ENCODE peak calls at places on chromosome 17, in five cellular contexts. H is H1, F is GM12878, I is K562, X is HepG2. M is an unnamed sample.
A peak's percentile ranks its signal among the peaks of the same experiment; 100 is the strongest.

GRCh38 chr17:20043034-20043433 is 33.9 kb downstream of the SPECC1 start:
- DNase-seq in X (no peak), I (no peak), H (no peak), F (no peak), M (no peak)

GRCh38 chr17:32558328-32558955 is 71.6 kb downstream of the CDK5R1 start:
- DNase-seq in H (no peak), I (peak; percentile 23), F (peak; percentile 51), X (no peak), M (no peak)

GRCh38 chr17:17728550-17729251 is 47.4 kb downstream of the RAI1 start:
- DNase-seq in X (no peak), H (no peak), I (no peak), F (no peak), M (no peak)

GRCh38 chr17:1490643-1491405 is 1.7 kb downstream of the MYO1C start:
- DNase-seq in F (no peak), X (peak; percentile 35), I (peak; percentile 82), H (no peak), M (peak; percentile 90)

GRCh38 chr17:50943575-50943933 is 77.4 kb upstream of the TOB1 start:
- DNase-seq in I (no peak), X (no peak), F (no peak), H (no peak), M (peak; percentile 78)

GRCh38 chr17:18364166-18364565 is 816 bp upstream of the SHMT1 start:
- DNase-seq in H (no peak), F (no peak), X (no peak), I (no peak), M (no peak)

GRCh38 chr17:46193246-46193625 is at the start of gene KANSL1:
- DNase-seq in F (no peak), H (peak; percentile 84), I (peak; percentile 97), X (peak; percentile 87), M (peak; percentile 99)

GRCh38 chr17:43578699-43579569 is 32.8 kb upstream of the ETV4 start:
- DNase-seq in F (peak; percentile 74), I (no peak), X (peak; percentile 46), H (no peak), M (peak; percentile 48)

GRCh38 chr17:1060991-1061390 is 64.1 kb downstream of the TIMM22 start:
- DNase-seq in X (no peak), I (peak; percentile 13), F (no peak), H (no peak), M (no peak)

GRCh38 chr17:42679492-42680330 is 1.9 kb downstream of the CCR10 start:
- DNase-seq in I (peak; percentile 76), H (no peak), X (no peak), F (no peak), M (peak; percentile 86)

GRCh38 chr17:77332034-77332971 is 191.5 kb downstream of the SEC14L1 start:
- DNase-seq in H (no peak), F (no peak), I (no peak), X (no peak), M (no peak)

GRCh38 chr17:7684856-7685532 is 2.3 kb downstream of the TP53 start:
- DNase-seq in F (no peak), H (no peak), I (no peak), X (no peak), M (no peak)

GRCh38 chr17:66904760-66905637 is 59.5 kb upstream of the CACNG4 start:
- DNase-seq in I (no peak), H (no peak), F (no peak), X (peak; percentile 43), M (peak; percentile 81)

GRCh38 chr17:79039171-79039570 is 15.2 kb downstream of the C1QTNF1 start:
- DNase-seq in I (no peak), F (no peak), H (no peak), X (no peak), M (no peak)

GRCh38 chr17:19676901-19677300 is 28.4 kb downstream of the ALDH3A2 start:
- DNase-seq in I (no peak), X (no peak), H (no peak), F (no peak), M (no peak)

GRCh38 chr17:21513012-21513570 is 136.9 kb downstream of the KCNJ12 start:
- DNase-seq in X (peak; percentile 64), F (no peak), I (peak; percentile 81), H (peak; percentile 27), M (peak; percentile 94)

GRCh38 chr17:41773190-41773588 is 13.3 kb downstream of the JUP start:
- DNase-seq in I (no peak), F (no peak), H (no peak), X (peak; percentile 79), M (peak; percentile 71)

GRCh38 chr17:67376509-67376891 is 581 bp upstream of the PITPNC1 start:
- DNase-seq in I (no peak), X (no peak), H (no peak), F (no peak), M (no peak)

DNA sequence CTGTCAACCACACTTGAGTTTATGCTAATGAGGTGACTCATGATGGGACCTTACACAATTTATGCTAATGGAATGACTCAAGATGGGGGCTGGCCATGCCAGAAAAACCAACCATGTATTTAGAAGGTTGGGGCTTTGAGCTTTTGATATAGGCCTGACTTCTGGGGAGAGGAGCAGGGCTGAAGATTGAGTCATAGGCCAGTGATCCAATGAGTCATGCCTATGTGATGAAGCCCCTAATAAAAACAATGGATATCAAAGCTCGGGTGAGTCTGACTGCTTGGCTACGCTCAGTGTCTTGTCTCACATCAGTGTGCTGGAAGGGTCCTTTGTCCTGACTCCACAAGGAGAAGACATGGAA is 7.3 kb downstream of the MFSD6L start:
- DNase-seq in H (no peak), F (no peak), I (no peak), X (no peak), M (no peak)
- TF ChIP-seq GABPA in H (no peak), F (no peak), I (no peak), X (no peak), M (no peak)

DNA sequence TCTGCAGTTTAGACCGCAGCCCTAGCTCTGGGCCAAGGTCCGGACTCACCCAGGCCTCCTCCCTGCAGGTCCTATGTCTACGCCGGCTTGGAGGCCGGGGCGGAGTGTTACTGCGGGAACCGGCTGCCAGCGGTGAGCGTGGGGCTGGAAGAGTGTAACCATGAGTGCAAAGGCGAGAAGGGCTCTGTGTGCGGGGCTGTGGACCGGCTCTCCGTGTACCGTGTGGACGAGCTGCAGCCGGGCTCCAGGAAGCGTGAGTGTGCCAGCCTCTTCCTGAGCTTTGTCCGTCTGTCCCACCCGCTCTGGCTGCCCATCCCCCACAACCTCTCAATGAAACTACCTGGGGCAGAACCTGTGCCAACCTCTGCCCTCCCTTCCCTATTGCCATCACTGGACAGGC is 20.1 kb downstream of the WSCD1 start:
- DNase-seq in H (no peak), X (no peak), I (no peak), F (no peak), M (no peak)
- TF ChIP-seq SIN3A in H (no peak), X (no peak), I (no peak), F (no peak), M (no peak)

DNA sequence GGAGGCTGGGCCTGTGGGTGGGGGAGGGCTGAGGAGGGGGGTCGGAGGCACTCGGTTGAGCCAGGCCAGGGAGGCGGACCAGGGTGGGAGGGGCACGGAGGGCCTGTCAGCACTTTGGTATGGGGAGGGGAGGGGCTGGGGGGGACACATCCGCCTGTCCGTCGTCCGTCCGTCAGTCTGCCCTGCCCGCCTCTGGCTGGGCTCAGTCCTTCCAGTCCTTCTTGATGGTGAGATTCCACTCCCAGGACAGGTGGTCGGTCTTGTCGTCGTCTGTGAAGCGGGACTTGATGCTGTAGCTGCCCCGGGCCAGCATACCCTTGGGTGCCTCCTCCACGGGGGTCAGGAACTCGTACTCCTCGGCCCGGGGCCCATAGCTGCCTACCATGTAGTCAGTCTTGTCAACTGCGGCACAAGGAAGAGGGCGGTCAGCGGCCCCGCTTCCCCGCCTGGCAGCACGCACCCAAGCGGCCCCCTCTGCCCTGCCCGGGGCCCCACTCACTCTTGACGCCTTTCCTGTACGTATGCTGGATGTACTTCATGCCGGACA is 2.4 kb downstream of the ARHGDIA start:
- DNase-seq in F (no peak), X (peak; percentile 59), I (peak; percentile 89), H (no peak), M (peak; percentile 74)
- TF ChIP-seq RFX5 in F (no peak), X (no peak), I (no peak), H (no peak), M (no peak)

GRCh38 chr17:80997471-80998387 is 6.1 kb downstream of the CHMP6 start:
- DNase-seq in I (no peak), H (no peak), F (no peak), X (no peak), M (peak; percentile 30)
- TF ChIP-seq GABPA in I (no peak), H (no peak), F (no peak), X (no peak), M (no peak)

GRCh38 chr17:27244481-27245223 is 49.3 kb upstream of the WSB1 start:
- DNase-seq in H (no peak), I (no peak), X (peak; percentile 53), F (no peak), M (no peak)
- TF ChIP-seq SIN3A in H (no peak), I (no peak), X (no peak), F (no peak), M (no peak)

GRCh38 chr17:4469552-4469951 is 29.1 kb upstream of the SPNS2 start:
- DNase-seq in X (no peak), I (no peak), F (no peak), H (no peak), M (no peak)
- TF ChIP-seq RFX5 in X (no peak), I (no peak), F (no peak), H (no peak), M (no peak)

GRCh38 chr17:36849871-36850348 is 87.4 kb upstream of the LHX1 start:
- DNase-seq in I (peak; percentile 55), X (no peak), H (no peak), F (peak; percentile 49), M (no peak)
- TF ChIP-seq GABPA in I (no peak), X (no peak), H (no peak), F (no peak), M (no peak)

M was measured in SK-N-SH.